ENCODE peak calls at places on chromosomes 7 and 10, in seven cellular contexts. One of them, this sample, is unnamed. For H3K4me1, the result is how much of the 10 kb centered on the place peaks cover.

GRCh38 chr7:30634193-30634626 is 39.5 kb downstream of the GARS1 start:
- DNase-seq in thyroid gland: no peak
- DNase-seq in GM23248: no peak
- DNase-seq in fibroblast of lung: no peak
- DNase-seq in adrenal gland: no peak
- DNase-seq in CD8-positive, alpha-beta T cell: no peak
- DNase-seq in Peyer's patch: no peak
- DNase-seq in this sample: no peak

GRCh38 chr7:5216931-5217330 is 26.9 kb downstream of the WIPI2 start:
- DNase-seq in thyroid gland: no peak
- DNase-seq in GM23248: no peak
- DNase-seq in fibroblast of lung: no peak
- DNase-seq in adrenal gland: no peak
- DNase-seq in CD8-positive, alpha-beta T cell: no peak
- DNase-seq in Peyer's patch: no peak
- DNase-seq in this sample: no peak

GRCh38 chr10:61825617-61826016 is 75.9 kb upstream of the ARID5B start:
- DNase-seq in thyroid gland: no peak
- DNase-seq in GM23248: no peak
- DNase-seq in fibroblast of lung: no peak
- DNase-seq in adrenal gland: no peak
- DNase-seq in CD8-positive, alpha-beta T cell: no peak
- DNase-seq in Peyer's patch: no peak
- DNase-seq in this sample: no peak

GRCh38 chr7:127582361-127582760 is 3.0 kb downstream of the GCC1 start:
- DNase-seq in thyroid gland: peak
- DNase-seq in GM23248: no peak
- DNase-seq in fibroblast of lung: peak
- DNase-seq in adrenal gland: peak
- DNase-seq in CD8-positive, alpha-beta T cell: no peak
- DNase-seq in Peyer's patch: no peak
- DNase-seq in this sample: no peak

GRCh38 chr7:36686499-36686898 is 37.8 kb downstream of the AOAH start:
- DNase-seq in thyroid gland: peak
- DNase-seq in GM23248: no peak
- DNase-seq in fibroblast of lung: peak
- DNase-seq in adrenal gland: no peak
- DNase-seq in CD8-positive, alpha-beta T cell: no peak
- DNase-seq in Peyer's patch: no peak
- DNase-seq in this sample: no peak

GRCh38 chr7:83148776-83149175 is 13.9 kb downstream of the PCLO start:
- DNase-seq in thyroid gland: no peak
- DNase-seq in GM23248: peak
- DNase-seq in fibroblast of lung: peak
- DNase-seq in adrenal gland: no peak
- DNase-seq in CD8-positive, alpha-beta T cell: no peak
- DNase-seq in Peyer's patch: no peak
- DNase-seq in this sample: no peak

GRCh38 chr7:151446412-151446811 is 6.5 kb upstream of the CRYGN start:
- DNase-seq in thyroid gland: no peak
- DNase-seq in GM23248: no peak
- DNase-seq in fibroblast of lung: no peak
- DNase-seq in adrenal gland: no peak
- DNase-seq in CD8-positive, alpha-beta T cell: no peak
- DNase-seq in Peyer's patch: no peak
- DNase-seq in this sample: no peak

GRCh38 chr10:4678951-4679671 is 146.9 kb upstream of the AKR1E2 start:
- DNase-seq in thyroid gland: no peak
- DNase-seq in GM23248: no peak
- DNase-seq in fibroblast of lung: no peak
- DNase-seq in adrenal gland: no peak
- DNase-seq in CD8-positive, alpha-beta T cell: no peak
- DNase-seq in Peyer's patch: no peak
- DNase-seq in this sample: no peak

GRCh38 chr10:129696636-129697035 is 229.6 kb downstream of the MGMT start:
- DNase-seq in thyroid gland: no peak
- DNase-seq in GM23248: no peak
- DNase-seq in fibroblast of lung: no peak
- DNase-seq in adrenal gland: no peak
- DNase-seq in CD8-positive, alpha-beta T cell: no peak
- DNase-seq in Peyer's patch: no peak
- DNase-seq in this sample: no peak

GRCh38 chr10:55370021-55370420 is 569.0 kb upstream of the PCDH15 start:
- DNase-seq in thyroid gland: no peak
- DNase-seq in GM23248: peak
- DNase-seq in fibroblast of lung: peak
- DNase-seq in adrenal gland: no peak
- DNase-seq in CD8-positive, alpha-beta T cell: no peak
- DNase-seq in Peyer's patch: no peak
- DNase-seq in this sample: no peak

GRCh38 chr10:71126432-71126831 is 85.9 kb upstream of the UNC5B start:
- DNase-seq in thyroid gland: no peak
- DNase-seq in GM23248: no peak
- DNase-seq in fibroblast of lung: no peak
- DNase-seq in adrenal gland: no peak
- DNase-seq in CD8-positive, alpha-beta T cell: no peak
- DNase-seq in Peyer's patch: no peak
- DNase-seq in this sample: no peak

GRCh38 chr10:77400041-77400440 is 237.6 kb downstream of the KCNMA1 start:
- DNase-seq in thyroid gland: no peak
- DNase-seq in GM23248: no peak
- DNase-seq in fibroblast of lung: no peak
- DNase-seq in adrenal gland: no peak
- DNase-seq in CD8-positive, alpha-beta T cell: no peak
- DNase-seq in Peyer's patch: no peak
- DNase-seq in this sample: no peak

GRCh38 chr7:157662110-157662791 is 325.4 kb downstream of the DNAJB6 start:
- DNase-seq in thyroid gland: no peak
- DNase-seq in GM23248: no peak
- DNase-seq in fibroblast of lung: no peak
- DNase-seq in adrenal gland: no peak
- DNase-seq in CD8-positive, alpha-beta T cell: no peak
- DNase-seq in Peyer's patch: peak
- DNase-seq in this sample: no peak

GRCh38 chr10:53108317-53108934 is 335.8 kb upstream of the MBL2 start:
- DNase-seq in thyroid gland: peak
- DNase-seq in GM23248: no peak
- DNase-seq in fibroblast of lung: peak
- DNase-seq in adrenal gland: no peak
- DNase-seq in CD8-positive, alpha-beta T cell: no peak
- DNase-seq in Peyer's patch: no peak
- DNase-seq in this sample: no peak

GRCh38 chr7:50837965-50838364 is 55.3 kb upstream of the GRB10 start:
- DNase-seq in thyroid gland: no peak
- DNase-seq in GM23248: peak
- DNase-seq in fibroblast of lung: peak
- DNase-seq in adrenal gland: no peak
- DNase-seq in CD8-positive, alpha-beta T cell: no peak
- DNase-seq in Peyer's patch: no peak
- DNase-seq in this sample: no peak

GRCh38 chr7:116863168-116863670 is 832 bp downstream of the CAPZA2 start:
- DNase-seq in thyroid gland: no peak
- DNase-seq in GM23248: no peak
- DNase-seq in fibroblast of lung: peak
- DNase-seq in adrenal gland: peak
- DNase-seq in CD8-positive, alpha-beta T cell: no peak
- DNase-seq in Peyer's patch: peak
- DNase-seq in this sample: no peak

GRCh38 chr7:24970676-24971075 is 9.3 kb downstream of the OSBPL3 start:
- DNase-seq in thyroid gland: no peak
- DNase-seq in GM23248: peak
- DNase-seq in fibroblast of lung: peak
- DNase-seq in adrenal gland: no peak
- DNase-seq in CD8-positive, alpha-beta T cell: no peak
- DNase-seq in Peyer's patch: no peak
- DNase-seq in this sample: no peak

GRCh38 chr7:24974026-24974832 is 5.7 kb downstream of the OSBPL3 start:
- DNase-seq in thyroid gland: no peak
- DNase-seq in GM23248: no peak
- DNase-seq in fibroblast of lung: no peak
- DNase-seq in adrenal gland: no peak
- DNase-seq in CD8-positive, alpha-beta T cell: no peak
- DNase-seq in Peyer's patch: no peak
- DNase-seq in this sample: no peak

GRCh38 chr7:24971333-24972165 is 8.4 kb downstream of the OSBPL3 start:
- DNase-seq in thyroid gland: no peak
- DNase-seq in GM23248: peak
- DNase-seq in fibroblast of lung: peak
- DNase-seq in adrenal gland: no peak
- DNase-seq in CD8-positive, alpha-beta T cell: no peak
- DNase-seq in Peyer's patch: no peak
- DNase-seq in this sample: no peak

GRCh38 chr7:24972991-24973390 is 7.0 kb downstream of the OSBPL3 start:
- DNase-seq in thyroid gland: no peak
- DNase-seq in GM23248: peak
- DNase-seq in fibroblast of lung: peak
- DNase-seq in adrenal gland: no peak
- DNase-seq in CD8-positive, alpha-beta T cell: no peak
- DNase-seq in Peyer's patch: no peak
- DNase-seq in this sample: no peak

GRCh38 chr7:24972166-24972477 is 7.9 kb downstream of the OSBPL3 start:
- DNase-seq in thyroid gland: no peak
- DNase-seq in GM23248: no peak
- DNase-seq in fibroblast of lung: no peak
- DNase-seq in adrenal gland: no peak
- DNase-seq in CD8-positive, alpha-beta T cell: no peak
- DNase-seq in Peyer's patch: no peak
- DNase-seq in this sample: no peak
- H3K4me1 ChIP-seq in thyroid gland: under half
- H3K4me1 ChIP-seq in GM23248: half or more
- H3K4me1 ChIP-seq in fibroblast of lung: under half
- H3K4me1 ChIP-seq in adrenal gland: under half
- H3K4me1 ChIP-seq in CD8-positive, alpha-beta T cell: under half
- H3K4me1 ChIP-seq in Peyer's patch: under half
- H3K4me1 ChIP-seq in this sample: under half

GRCh38 chr10:15487376-15487775 is 116.3 kb upstream of the FAM171A1 start:
- DNase-seq in thyroid gland: no peak
- DNase-seq in GM23248: no peak
- DNase-seq in fibroblast of lung: no peak
- DNase-seq in adrenal gland: no peak
- DNase-seq in CD8-positive, alpha-beta T cell: no peak
- DNase-seq in Peyer's patch: no peak
- DNase-seq in this sample: no peak

GRCh38 chr10:15486404-15486803 is 115.3 kb upstream of the FAM171A1 start:
- DNase-seq in thyroid gland: no peak
- DNase-seq in GM23248: no peak
- DNase-seq in fibroblast of lung: peak
- DNase-seq in adrenal gland: no peak
- DNase-seq in CD8-positive, alpha-beta T cell: no peak
- DNase-seq in Peyer's patch: no peak
- DNase-seq in this sample: no peak

GRCh38 chr10:15491856-15492255 is 120.8 kb upstream of the FAM171A1 start:
- DNase-seq in thyroid gland: no peak
- DNase-seq in GM23248: no peak
- DNase-seq in fibroblast of lung: no peak
- DNase-seq in adrenal gland: no peak
- DNase-seq in CD8-positive, alpha-beta T cell: no peak
- DNase-seq in Peyer's patch: no peak
- DNase-seq in this sample: no peak

GRCh38 chr10:15485684-15486316 is 114.7 kb upstream of the FAM171A1 start:
- DNase-seq in thyroid gland: peak
- DNase-seq in GM23248: peak
- DNase-seq in fibroblast of lung: peak
- DNase-seq in adrenal gland: peak
- DNase-seq in CD8-positive, alpha-beta T cell: no peak
- DNase-seq in Peyer's patch: no peak
- DNase-seq in this sample: no peak

GRCh38 chr10:15489431-15489830 is 118.3 kb upstream of the FAM171A1 start:
- DNase-seq in thyroid gland: no peak
- DNase-seq in GM23248: no peak
- DNase-seq in fibroblast of lung: no peak
- DNase-seq in adrenal gland: no peak
- DNase-seq in CD8-positive, alpha-beta T cell: no peak
- DNase-seq in Peyer's patch: no peak
- DNase-seq in this sample: no peak
- H3K4me1 ChIP-seq in thyroid gland: under half
- H3K4me1 ChIP-seq in GM23248: under half
- H3K4me1 ChIP-seq in fibroblast of lung: under half
- H3K4me1 ChIP-seq in adrenal gland: under half
- H3K4me1 ChIP-seq in CD8-positive, alpha-beta T cell: under half
- H3K4me1 ChIP-seq in Peyer's patch: under half
- H3K4me1 ChIP-seq in this sample: under half

GRCh38 chr10:80462986-80463741 is 9.1 kb downstream of the TSPAN14 start:
- DNase-seq in thyroid gland: no peak
- DNase-seq in GM23248: peak
- DNase-seq in fibroblast of lung: peak
- DNase-seq in adrenal gland: no peak
- DNase-seq in CD8-positive, alpha-beta T cell: no peak
- DNase-seq in Peyer's patch: no peak
- DNase-seq in this sample: no peak

GRCh38 chr10:80465839-80466590 is 11.9 kb downstream of the TSPAN14 start:
- DNase-seq in thyroid gland: peak
- DNase-seq in GM23248: no peak
- DNase-seq in fibroblast of lung: peak
- DNase-seq in adrenal gland: no peak
- DNase-seq in CD8-positive, alpha-beta T cell: no peak
- DNase-seq in Peyer's patch: no peak
- DNase-seq in this sample: peak

GRCh38 chr10:80463868-80464267 is 9.8 kb downstream of the TSPAN14 start:
- DNase-seq in thyroid gland: no peak
- DNase-seq in GM23248: no peak
- DNase-seq in fibroblast of lung: no peak
- DNase-seq in adrenal gland: no peak
- DNase-seq in CD8-positive, alpha-beta T cell: no peak
- DNase-seq in Peyer's patch: no peak
- DNase-seq in this sample: no peak

GRCh38 chr10:80466724-80467326 is 12.7 kb downstream of the TSPAN14 start:
- DNase-seq in thyroid gland: no peak
- DNase-seq in GM23248: no peak
- DNase-seq in fibroblast of lung: no peak
- DNase-seq in adrenal gland: no peak
- DNase-seq in CD8-positive, alpha-beta T cell: no peak
- DNase-seq in Peyer's patch: no peak
- DNase-seq in this sample: no peak

GRCh38 chr10:80464557-80465466 is 10.7 kb downstream of the TSPAN14 start:
- DNase-seq in thyroid gland: peak
- DNase-seq in GM23248: peak
- DNase-seq in fibroblast of lung: peak
- DNase-seq in adrenal gland: no peak
- DNase-seq in CD8-positive, alpha-beta T cell: no peak
- DNase-seq in Peyer's patch: no peak
- DNase-seq in this sample: no peak
- H3K4me1 ChIP-seq in thyroid gland: half or more
- H3K4me1 ChIP-seq in GM23248: half or more
- H3K4me1 ChIP-seq in fibroblast of lung: under half
- H3K4me1 ChIP-seq in adrenal gland: half or more
- H3K4me1 ChIP-seq in CD8-positive, alpha-beta T cell: half or more
- H3K4me1 ChIP-seq in Peyer's patch: half or more
- H3K4me1 ChIP-seq in this sample: half or more

DNA sequence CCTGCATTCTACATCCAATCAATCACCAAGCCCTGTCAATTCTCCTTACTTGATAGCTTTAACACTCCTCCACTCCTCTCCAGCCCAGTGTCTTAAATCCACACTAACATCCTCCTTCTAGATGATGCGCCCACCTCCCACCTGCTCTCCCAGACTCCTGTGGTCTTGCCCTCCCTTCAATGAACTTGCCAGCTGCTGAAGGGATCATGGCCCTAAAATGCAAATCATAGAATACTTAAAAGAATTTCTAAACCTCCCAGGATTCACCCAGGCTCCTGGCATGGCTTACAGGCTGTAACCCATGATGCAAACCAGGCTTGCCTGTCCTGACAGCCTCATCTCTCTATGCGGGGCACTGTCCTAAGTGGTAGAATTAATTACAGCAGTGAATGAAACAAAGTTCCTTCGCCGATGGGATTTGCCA is 43.6 kb downstream of the SYPL1 start:
- DNase-seq in thyroid gland: no peak
- DNase-seq in GM23248: peak
- DNase-seq in fibroblast of lung: no peak
- DNase-seq in adrenal gland: no peak
- DNase-seq in CD8-positive, alpha-beta T cell: no peak
- DNase-seq in Peyer's patch: no peak
- DNase-seq in this sample: no peak
- H3K4me1 ChIP-seq in thyroid gland: half or more
- H3K4me1 ChIP-seq in GM23248: under half
- H3K4me1 ChIP-seq in fibroblast of lung: under half
- H3K4me1 ChIP-seq in adrenal gland: under half
- H3K4me1 ChIP-seq in CD8-positive, alpha-beta T cell: under half
- H3K4me1 ChIP-seq in Peyer's patch: under half
- H3K4me1 ChIP-seq in this sample: under half

This sample was measured in CD8-positive, alpha-beta memory T cell.